ENCODE peak calls at places on chromosomes 13 and 19, in ten cellular contexts. One of them, this sample, is unnamed.

GRCh38 chr19:29329460-29330134 is 116.6 kb upstream of the UQCRFS1 start:
- DNase-seq in HEK293T: peak; percentile 19
- DNase-seq in EL: peak; percentile 6
- DNase-seq in CD4-positive, CD25-positive, alpha-beta regulatory T cell: no peak
- DNase-seq in HCEC 1CT: no peak
- DNase-seq in heart right ventricle: no peak
- DNase-seq in NAMALWA: peak; percentile 20
- DNase-seq in GM19239: no peak
- DNase-seq in memory B cell: no peak
- DNase-seq in neural crest cell: peak; percentile 38
- DNase-seq in this sample: no peak

GRCh38 chr13:101655435-101655834 is 203.0 kb downstream of the ITGBL1 start:
- DNase-seq in HCEC 1CT: no peak
- DNase-seq in memory B cell: no peak
- DNase-seq in heart right ventricle: no peak
- DNase-seq in GM19239: no peak
- DNase-seq in HEK293T: no peak
- DNase-seq in EL: no peak
- DNase-seq in neural crest cell: no peak
- DNase-seq in CD4-positive, CD25-positive, alpha-beta regulatory T cell: no peak
- DNase-seq in NAMALWA: peak; percentile 17
- DNase-seq in this sample: no peak

GRCh38 chr19:41543582-41543981 is 32.4 kb upstream of the CEACAM21 start:
- DNase-seq in heart right ventricle: no peak
- DNase-seq in HCEC 1CT: no peak
- DNase-seq in CD4-positive, CD25-positive, alpha-beta regulatory T cell: no peak
- DNase-seq in GM19239: no peak
- DNase-seq in NAMALWA: no peak
- DNase-seq in EL: no peak
- DNase-seq in memory B cell: no peak
- DNase-seq in neural crest cell: no peak
- DNase-seq in HEK293T: no peak
- DNase-seq in this sample: no peak

GRCh38 chr19:13729859-13730258 is 34.5 kb upstream of the MRI1 start:
- DNase-seq in EL: no peak
- DNase-seq in HCEC 1CT: peak; percentile 11
- DNase-seq in NAMALWA: peak; percentile 20
- DNase-seq in GM19239: no peak
- DNase-seq in heart right ventricle: no peak
- DNase-seq in HEK293T: no peak
- DNase-seq in CD4-positive, CD25-positive, alpha-beta regulatory T cell: no peak
- DNase-seq in neural crest cell: no peak
- DNase-seq in memory B cell: no peak
- DNase-seq in this sample: no peak

GRCh38 chr19:28956421-28956820 is 256.5 kb downstream of the UQCRFS1 start:
- DNase-seq in EL: no peak
- DNase-seq in neural crest cell: no peak
- DNase-seq in GM19239: no peak
- DNase-seq in HEK293T: no peak
- DNase-seq in NAMALWA: no peak
- DNase-seq in CD4-positive, CD25-positive, alpha-beta regulatory T cell: no peak
- DNase-seq in heart right ventricle: no peak
- DNase-seq in HCEC 1CT: no peak
- DNase-seq in memory B cell: no peak
- DNase-seq in this sample: no peak

GRCh38 chr19:51490676-51491075 is 10.9 kb downstream of the SIGLEC12 start:
- DNase-seq in heart right ventricle: no peak
- DNase-seq in NAMALWA: no peak
- DNase-seq in GM19239: no peak
- DNase-seq in neural crest cell: no peak
- DNase-seq in HCEC 1CT: no peak
- DNase-seq in memory B cell: no peak
- DNase-seq in CD4-positive, CD25-positive, alpha-beta regulatory T cell: no peak
- DNase-seq in EL: no peak
- DNase-seq in HEK293T: no peak
- DNase-seq in this sample: no peak

GRCh38 chr19:3653865-3654513 is 27.4 kb upstream of the CACTIN start:
- DNase-seq in CD4-positive, CD25-positive, alpha-beta regulatory T cell: no peak
- DNase-seq in HEK293T: no peak
- DNase-seq in EL: no peak
- DNase-seq in HCEC 1CT: no peak
- DNase-seq in GM19239: no peak
- DNase-seq in NAMALWA: peak; percentile 46
- DNase-seq in heart right ventricle: no peak
- DNase-seq in memory B cell: no peak
- DNase-seq in neural crest cell: no peak
- DNase-seq in this sample: no peak

GRCh38 chr13:33610471-33611015 is 207.4 kb upstream of the RFC3 start:
- DNase-seq in EL: no peak
- DNase-seq in HEK293T: no peak
- DNase-seq in NAMALWA: no peak
- DNase-seq in neural crest cell: peak; percentile 20
- DNase-seq in GM19239: no peak
- DNase-seq in heart right ventricle: peak; percentile 81
- DNase-seq in memory B cell: no peak
- DNase-seq in HCEC 1CT: no peak
- DNase-seq in CD4-positive, CD25-positive, alpha-beta regulatory T cell: peak; percentile 19
- DNase-seq in this sample: peak; percentile 52

GRCh38 chr13:20193142-20193923 is 595 bp upstream of the GJB2 start:
- DNase-seq in heart right ventricle: no peak
- DNase-seq in GM19239: no peak
- DNase-seq in HEK293T: no peak
- DNase-seq in NAMALWA: no peak
- DNase-seq in neural crest cell: no peak
- DNase-seq in CD4-positive, CD25-positive, alpha-beta regulatory T cell: no peak
- DNase-seq in memory B cell: peak; percentile 24
- DNase-seq in EL: no peak
- DNase-seq in HCEC 1CT: no peak
- DNase-seq in this sample: no peak

GRCh38 chr19:6543866-6544347 is 13.1 kb downstream of the TNFSF9 start:
- DNase-seq in memory B cell: no peak
- DNase-seq in heart right ventricle: no peak
- DNase-seq in NAMALWA: no peak
- DNase-seq in EL: no peak
- DNase-seq in neural crest cell: no peak
- DNase-seq in HCEC 1CT: no peak
- DNase-seq in HEK293T: no peak
- DNase-seq in GM19239: no peak
- DNase-seq in CD4-positive, CD25-positive, alpha-beta regulatory T cell: no peak
- DNase-seq in this sample: no peak

GRCh38 chr13:111117961-111118360 is 2.9 kb downstream of the ARHGEF7 start:
- DNase-seq in HCEC 1CT: no peak
- DNase-seq in NAMALWA: no peak
- DNase-seq in GM19239: no peak
- DNase-seq in HEK293T: no peak
- DNase-seq in neural crest cell: no peak
- DNase-seq in EL: no peak
- DNase-seq in CD4-positive, CD25-positive, alpha-beta regulatory T cell: no peak
- DNase-seq in heart right ventricle: no peak
- DNase-seq in memory B cell: no peak
- DNase-seq in this sample: no peak

GRCh38 chr13:85170372-85170771 is 628.8 kb downstream of the SLITRK6 start:
- DNase-seq in GM19239: no peak
- DNase-seq in HCEC 1CT: no peak
- DNase-seq in neural crest cell: no peak
- DNase-seq in HEK293T: no peak
- DNase-seq in NAMALWA: no peak
- DNase-seq in memory B cell: no peak
- DNase-seq in EL: no peak
- DNase-seq in heart right ventricle: no peak
- DNase-seq in CD4-positive, CD25-positive, alpha-beta regulatory T cell: no peak
- DNase-seq in this sample: no peak

GRCh38 chr13:100751826-100752225 is 77.2 kb upstream of the TMTC4 start:
- DNase-seq in EL: no peak
- DNase-seq in heart right ventricle: no peak
- DNase-seq in GM19239: no peak
- DNase-seq in neural crest cell: no peak
- DNase-seq in CD4-positive, CD25-positive, alpha-beta regulatory T cell: no peak
- DNase-seq in HEK293T: no peak
- DNase-seq in memory B cell: no peak
- DNase-seq in NAMALWA: no peak
- DNase-seq in HCEC 1CT: no peak
- DNase-seq in this sample: no peak

GRCh38 chr13:107028751-107029150 is 460.8 kb upstream of the ARGLU1 start:
- DNase-seq in neural crest cell: no peak
- DNase-seq in memory B cell: no peak
- DNase-seq in GM19239: no peak
- DNase-seq in heart right ventricle: no peak
- DNase-seq in HEK293T: no peak
- DNase-seq in NAMALWA: no peak
- DNase-seq in HCEC 1CT: no peak
- DNase-seq in EL: no peak
- DNase-seq in CD4-positive, CD25-positive, alpha-beta regulatory T cell: no peak
- DNase-seq in this sample: no peak

GRCh38 chr13:40963927-40964326 is 55.2 kb downstream of the ELF1 start:
- DNase-seq in neural crest cell: no peak
- DNase-seq in CD4-positive, CD25-positive, alpha-beta regulatory T cell: no peak
- DNase-seq in NAMALWA: no peak
- DNase-seq in GM19239: no peak
- DNase-seq in memory B cell: no peak
- DNase-seq in heart right ventricle: no peak
- DNase-seq in HCEC 1CT: peak; percentile 78
- DNase-seq in HEK293T: no peak
- DNase-seq in EL: peak; percentile 33
- DNase-seq in this sample: no peak

GRCh38 chr13:80979035-80979641 is 638.2 kb upstream of the SPRY2 start:
- DNase-seq in CD4-positive, CD25-positive, alpha-beta regulatory T cell: no peak
- DNase-seq in HCEC 1CT: peak; percentile 72
- DNase-seq in neural crest cell: peak; percentile 26
- DNase-seq in HEK293T: peak; percentile 82
- DNase-seq in memory B cell: no peak
- DNase-seq in EL: peak; percentile 39
- DNase-seq in GM19239: peak; percentile 1
- DNase-seq in NAMALWA: peak; percentile 74
- DNase-seq in heart right ventricle: no peak
- DNase-seq in this sample: peak; percentile 38

GRCh38 chr13:53411443-53411842 is 382.8 kb downstream of the OLFM4 start:
- DNase-seq in GM19239: no peak
- DNase-seq in heart right ventricle: no peak
- DNase-seq in HEK293T: no peak
- DNase-seq in EL: no peak
- DNase-seq in CD4-positive, CD25-positive, alpha-beta regulatory T cell: no peak
- DNase-seq in memory B cell: no peak
- DNase-seq in NAMALWA: no peak
- DNase-seq in HCEC 1CT: no peak
- DNase-seq in neural crest cell: no peak
- DNase-seq in this sample: no peak

GRCh38 chr13:20869540-20869939 is 33.0 kb downstream of the XPO4 start:
- DNase-seq in heart right ventricle: no peak
- DNase-seq in GM19239: no peak
- DNase-seq in NAMALWA: no peak
- DNase-seq in EL: no peak
- DNase-seq in neural crest cell: no peak
- DNase-seq in memory B cell: no peak
- DNase-seq in HCEC 1CT: peak; percentile 26
- DNase-seq in HEK293T: no peak
- DNase-seq in CD4-positive, CD25-positive, alpha-beta regulatory T cell: no peak
- DNase-seq in this sample: no peak

GRCh38 chr19:5127710-5128109 is 158.8 kb downstream of the KDM4B start:
- DNase-seq in memory B cell: peak; percentile 74
- DNase-seq in neural crest cell: no peak
- DNase-seq in HCEC 1CT: no peak
- DNase-seq in GM19239: no peak
- DNase-seq in CD4-positive, CD25-positive, alpha-beta regulatory T cell: no peak
- DNase-seq in HEK293T: no peak
- DNase-seq in EL: no peak
- DNase-seq in heart right ventricle: no peak
- DNase-seq in NAMALWA: peak; percentile 87
- DNase-seq in this sample: no peak

GRCh38 chr19:39335168-39335567 is 675 bp downstream of the GMFG start:
- DNase-seq in CD4-positive, CD25-positive, alpha-beta regulatory T cell: no peak
- DNase-seq in HEK293T: no peak
- DNase-seq in heart right ventricle: no peak
- DNase-seq in GM19239: no peak
- DNase-seq in EL: no peak
- DNase-seq in NAMALWA: no peak
- DNase-seq in HCEC 1CT: no peak
- DNase-seq in neural crest cell: no peak
- DNase-seq in memory B cell: no peak
- DNase-seq in this sample: no peak

This sample was measured in lower lobe of right lung.